ENCODE peak calls at places on chromosomes 11 and 22, in eight cellular contexts. One of them, this sample, is unnamed. For H3K9me3, the result is how much of the 10 kb centered on the place peaks cover.

GRCh38 chr11:12150831-12151382 is 40.5 kb downstream of the MICAL2 start:
- DNase-seq in HCT116: no peak
- DNase-seq in A549: no peak
- DNase-seq in HepG2: no peak
- DNase-seq in H1: no peak
- DNase-seq in SK-N-SH: no peak
- DNase-seq in GM12878: no peak
- DNase-seq in K562: no peak
- DNase-seq in this sample: no peak

GRCh38 chr11:92881940-92882339 is 87.5 kb upstream of the MTNR1B start:
- DNase-seq in GM12878: no peak
- DNase-seq in H1: no peak
- DNase-seq in HepG2: no peak
- DNase-seq in A549: no peak
- DNase-seq in HCT116: no peak
- DNase-seq in SK-N-SH: no peak
- DNase-seq in K562: no peak
- DNase-seq in this sample: no peak

GRCh38 chr22:19422440-19423301 is 8.9 kb downstream of the HIRA start:
- DNase-seq in HepG2: no peak
- DNase-seq in SK-N-SH: no peak
- DNase-seq in GM12878: no peak
- DNase-seq in A549: no peak
- DNase-seq in HCT116: no peak
- DNase-seq in K562: no peak
- DNase-seq in H1: no peak
- DNase-seq in this sample: no peak

GRCh38 chr11:33802414-33802950 is 28.2 kb upstream of the FBXO3 start:
- DNase-seq in HCT116: peak
- DNase-seq in H1: peak
- DNase-seq in SK-N-SH: peak
- DNase-seq in A549: peak
- DNase-seq in K562: no peak
- DNase-seq in GM12878: no peak
- DNase-seq in HepG2: peak
- DNase-seq in this sample: peak

GRCh38 chr11:126147268-126148111 is 64.0 kb downstream of the RPUSD4 start:
- DNase-seq in K562: no peak
- DNase-seq in A549: peak
- DNase-seq in HepG2: peak
- DNase-seq in SK-N-SH: no peak
- DNase-seq in H1: no peak
- DNase-seq in GM12878: no peak
- DNase-seq in HCT116: no peak
- DNase-seq in this sample: no peak

GRCh38 chr11:118401880-118402590 is 629 bp downstream of the ATP5MG start:
- DNase-seq in HepG2: peak
- DNase-seq in SK-N-SH: no peak
- DNase-seq in H1: peak
- DNase-seq in HCT116: no peak
- DNase-seq in A549: peak
- DNase-seq in GM12878: no peak
- DNase-seq in K562: peak
- DNase-seq in this sample: no peak

GRCh38 chr22:33579448-33580093 is 340.7 kb downstream of the LARGE1 start:
- DNase-seq in SK-N-SH: peak
- DNase-seq in H1: peak
- DNase-seq in HepG2: peak
- DNase-seq in K562: peak
- DNase-seq in A549: peak
- DNase-seq in HCT116: peak
- DNase-seq in GM12878: no peak
- DNase-seq in this sample: no peak

GRCh38 chr11:134730096-134730495 is 318.1 kb upstream of the B3GAT1 start:
- DNase-seq in HepG2: no peak
- DNase-seq in H1: no peak
- DNase-seq in K562: no peak
- DNase-seq in SK-N-SH: no peak
- DNase-seq in GM12878: no peak
- DNase-seq in HCT116: no peak
- DNase-seq in A549: no peak
- DNase-seq in this sample: no peak

GRCh38 chr11:120224872-120225371 is 14.1 kb downstream of the OAF start:
- DNase-seq in A549: no peak
- DNase-seq in GM12878: no peak
- DNase-seq in HCT116: no peak
- DNase-seq in H1: no peak
- DNase-seq in HepG2: no peak
- DNase-seq in K562: no peak
- DNase-seq in SK-N-SH: no peak
- DNase-seq in this sample: peak

GRCh38 chr11:27995082-27995481 is 112.9 kb downstream of the KIF18A start:
- DNase-seq in GM12878: no peak
- DNase-seq in HepG2: no peak
- DNase-seq in H1: no peak
- DNase-seq in SK-N-SH: no peak
- DNase-seq in K562: no peak
- DNase-seq in HCT116: no peak
- DNase-seq in A549: peak
- DNase-seq in this sample: no peak

GRCh38 chr11:129386795-129387390 is 11.2 kb downstream of the BARX2 start:
- DNase-seq in GM12878: no peak
- DNase-seq in HCT116: no peak
- DNase-seq in K562: no peak
- DNase-seq in SK-N-SH: no peak
- DNase-seq in HepG2: no peak
- DNase-seq in A549: no peak
- DNase-seq in H1: no peak
- DNase-seq in this sample: no peak

GRCh38 chr11:108112059-108112458 is 9.3 kb upstream of the ACAT1 start:
- DNase-seq in SK-N-SH: no peak
- DNase-seq in K562: no peak
- DNase-seq in H1: no peak
- DNase-seq in GM12878: no peak
- DNase-seq in HCT116: no peak
- DNase-seq in HepG2: no peak
- DNase-seq in A549: no peak
- DNase-seq in this sample: no peak

DNA sequence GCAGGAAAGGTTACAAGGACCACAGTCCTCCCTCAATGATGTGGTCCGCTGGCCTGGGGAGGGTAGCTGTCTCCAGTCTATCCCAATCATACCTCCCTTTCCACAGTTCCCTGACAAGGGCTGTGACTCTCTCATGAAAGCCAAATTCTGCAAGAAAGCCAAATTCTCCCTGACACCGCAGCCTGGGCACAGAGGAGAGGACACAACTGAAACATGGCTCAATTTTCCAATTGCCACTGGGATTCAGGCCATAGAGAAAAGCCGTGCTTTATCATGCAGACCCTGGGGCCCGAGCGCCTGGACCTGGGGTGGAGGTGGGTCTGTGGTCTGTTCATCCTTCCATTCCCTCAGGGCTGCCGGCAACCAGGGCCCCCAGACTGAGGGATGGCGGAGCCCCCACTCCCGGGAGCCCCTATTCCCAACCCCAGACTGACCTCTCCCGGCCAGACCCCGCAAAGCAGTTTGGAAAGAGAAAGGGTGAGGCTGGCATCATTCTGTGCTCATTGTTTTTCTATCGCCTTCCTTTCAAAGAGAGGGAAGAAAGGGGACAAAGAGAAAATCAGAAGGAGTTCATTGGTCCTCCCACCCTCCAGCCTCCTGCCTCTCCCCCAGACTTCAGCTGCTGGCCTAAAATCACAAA is 239.5 kb downstream of the BUD13 start:
- DNase-seq in H1: peak
- DNase-seq in GM12878: no peak
- DNase-seq in A549: no peak
- DNase-seq in HepG2: no peak
- DNase-seq in SK-N-SH: peak
- DNase-seq in K562: no peak
- DNase-seq in HCT116: no peak
- DNase-seq in this sample: no peak
- TF ChIP-seq MAX in H1: no peak
- TF ChIP-seq MAX in GM12878: no peak
- TF ChIP-seq MAX in A549: no peak
- TF ChIP-seq MAX in HepG2: no peak
- TF ChIP-seq MAX in SK-N-SH: no peak
- TF ChIP-seq MAX in K562: no peak
- TF ChIP-seq MAX in HCT116: no peak
- TF ChIP-seq MAX in this sample: no peak

GRCh38 chr11:70764356-70764905 is 366.1 kb downstream of the CTTN start:
- DNase-seq in K562: no peak
- DNase-seq in SK-N-SH: no peak
- DNase-seq in A549: no peak
- DNase-seq in GM12878: no peak
- DNase-seq in HCT116: no peak
- DNase-seq in HepG2: no peak
- DNase-seq in H1: no peak
- DNase-seq in this sample: no peak

GRCh38 chr11:70768346-70769095 is 370.2 kb downstream of the CTTN start:
- DNase-seq in H1: no peak
- DNase-seq in SK-N-SH: no peak
- DNase-seq in HCT116: no peak
- DNase-seq in K562: no peak
- DNase-seq in HepG2: no peak
- DNase-seq in GM12878: no peak
- DNase-seq in A549: no peak
- DNase-seq in this sample: no peak

GRCh38 chr11:70769106-70769505 is 370.8 kb downstream of the CTTN start:
- DNase-seq in A549: no peak
- DNase-seq in HepG2: no peak
- DNase-seq in GM12878: no peak
- DNase-seq in K562: no peak
- DNase-seq in HCT116: no peak
- DNase-seq in H1: no peak
- DNase-seq in SK-N-SH: no peak
- DNase-seq in this sample: no peak

GRCh38 chr11:70769521-70769920 is 371.2 kb downstream of the CTTN start:
- DNase-seq in HepG2: no peak
- DNase-seq in HCT116: no peak
- DNase-seq in K562: no peak
- DNase-seq in H1: no peak
- DNase-seq in GM12878: no peak
- DNase-seq in SK-N-SH: no peak
- DNase-seq in A549: no peak
- DNase-seq in this sample: no peak

DNA sequence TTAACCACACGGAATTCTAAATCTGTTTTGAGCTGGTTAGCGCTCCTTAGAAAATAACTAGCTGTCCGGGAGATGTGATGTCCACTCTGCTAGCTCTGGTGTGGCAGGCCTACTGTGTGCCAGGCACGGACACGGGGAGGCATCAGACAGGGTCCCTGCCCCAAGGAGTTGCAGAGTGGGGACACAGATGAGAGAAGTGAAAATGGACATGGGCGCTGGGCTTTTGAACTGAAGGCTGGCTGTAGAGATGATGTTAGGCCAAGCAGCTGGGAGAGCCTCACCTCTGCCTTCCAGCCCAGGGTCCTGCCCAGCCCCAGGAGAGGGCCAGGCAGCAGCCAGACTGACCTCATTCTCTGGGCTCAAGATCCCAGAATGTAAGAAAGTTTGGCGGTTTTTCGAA is 368.6 kb downstream of the CTTN start:
- DNase-seq in HCT116: no peak
- DNase-seq in K562: no peak
- DNase-seq in H1: no peak
- DNase-seq in SK-N-SH: no peak
- DNase-seq in GM12878: no peak
- DNase-seq in HepG2: no peak
- DNase-seq in A549: no peak
- DNase-seq in this sample: no peak
- H3K9me3 ChIP-seq in HCT116: under half
- H3K9me3 ChIP-seq in K562: under half
- H3K9me3 ChIP-seq in H1: under half
- H3K9me3 ChIP-seq in SK-N-SH: under half
- H3K9me3 ChIP-seq in GM12878: under half
- H3K9me3 ChIP-seq in HepG2: under half
- H3K9me3 ChIP-seq in A549: under half
- H3K9me3 ChIP-seq in this sample: under half

GRCh38 chr11:77411238-77411637 is 62.7 kb downstream of the PAK1 start:
- DNase-seq in H1: no peak
- DNase-seq in HCT116: no peak
- DNase-seq in K562: no peak
- DNase-seq in GM12878: no peak
- DNase-seq in SK-N-SH: no peak
- DNase-seq in HepG2: no peak
- DNase-seq in A549: peak
- DNase-seq in this sample: no peak
- TF ChIP-seq MAX in H1: no peak
- TF ChIP-seq MAX in HCT116: no peak
- TF ChIP-seq MAX in K562: no peak
- TF ChIP-seq MAX in GM12878: no peak
- TF ChIP-seq MAX in SK-N-SH: no peak
- TF ChIP-seq MAX in HepG2: no peak
- TF ChIP-seq MAX in A549: no peak
- TF ChIP-seq MAX in this sample: no peak

GRCh38 chr11:2498750-2499149 is 53.9 kb downstream of the KCNQ1 start:
- DNase-seq in HepG2: no peak
- DNase-seq in SK-N-SH: no peak
- DNase-seq in H1: no peak
- DNase-seq in K562: no peak
- DNase-seq in GM12878: no peak
- DNase-seq in A549: no peak
- DNase-seq in HCT116: no peak
- DNase-seq in this sample: no peak
- H3K9me3 ChIP-seq in HepG2: under half
- H3K9me3 ChIP-seq in SK-N-SH: under half
- H3K9me3 ChIP-seq in H1: under half
- H3K9me3 ChIP-seq in K562: under half
- H3K9me3 ChIP-seq in GM12878: under half
- H3K9me3 ChIP-seq in A549: under half
- H3K9me3 ChIP-seq in HCT116: under half
- H3K9me3 ChIP-seq in this sample: under half

GRCh38 chr11:110356769-110357671 is 60.6 kb upstream of the RDX start:
- DNase-seq in H1: no peak
- DNase-seq in A549: peak
- DNase-seq in HCT116: peak
- DNase-seq in K562: no peak
- DNase-seq in HepG2: peak
- DNase-seq in SK-N-SH: no peak
- DNase-seq in GM12878: no peak
- DNase-seq in this sample: peak
- TF ChIP-seq MAX in H1: no peak
- TF ChIP-seq MAX in A549: peak
- TF ChIP-seq MAX in HCT116: peak
- TF ChIP-seq MAX in K562: no peak
- TF ChIP-seq MAX in HepG2: no peak
- TF ChIP-seq MAX in SK-N-SH: no peak
- TF ChIP-seq MAX in GM12878: no peak
- TF ChIP-seq MAX in this sample: no peak

GRCh38 chr11:70782401-70782913 is 384.1 kb downstream of the CTTN start:
- DNase-seq in K562: no peak
- DNase-seq in HepG2: no peak
- DNase-seq in H1: no peak
- DNase-seq in GM12878: no peak
- DNase-seq in HCT116: no peak
- DNase-seq in SK-N-SH: no peak
- DNase-seq in A549: no peak
- DNase-seq in this sample: no peak
- H3K9me3 ChIP-seq in K562: under half
- H3K9me3 ChIP-seq in HepG2: under half
- H3K9me3 ChIP-seq in H1: under half
- H3K9me3 ChIP-seq in GM12878: under half
- H3K9me3 ChIP-seq in HCT116: under half
- H3K9me3 ChIP-seq in SK-N-SH: under half
- H3K9me3 ChIP-seq in A549: under half
- H3K9me3 ChIP-seq in this sample: under half